ENCODE peak calls at places on chromosomes 2 and 18, in eight cellular contexts. S, M, A, G, B, H, O and I are unnamed samples.

GRCh38 chr2:203361922-203362321 is 33.7 kb downstream of the ABI2 start:
- DNase-seq in G (no peak), O (no peak), M (no peak), B (no peak), A (no peak), S (no peak), H (no peak), I (no peak)

GRCh38 chr2:95115418-95115817 is 6.2 kb downstream of the MRPS5 start:
- DNase-seq in O (peak), A (peak), M (peak), H (no peak), G (peak), B (peak), S (peak), I (peak)

GRCh38 chr18:48813833-48814489 is 136.8 kb downstream of the SMAD7 start:
- DNase-seq in M (peak), B (peak), H (no peak), A (no peak), S (no peak), G (no peak), O (no peak), I (no peak)

GRCh38 chr2:19216676-19217075 is 141.7 kb downstream of the OSR1 start:
- DNase-seq in G (no peak), M (no peak), H (no peak), S (no peak), O (no peak), B (no peak), A (no peak), I (no peak)

GRCh38 chr18:23191952-23192662 is 56.8 kb downstream of the CABLES1 start:
- DNase-seq in S (peak), G (no peak), O (no peak), B (peak), M (no peak), H (no peak), A (no peak), I (no peak)

GRCh38 chr2:219009294-219009693 is 16.1 kb upstream of the CRYBA2 start:
- DNase-seq in A (no peak), G (no peak), O (no peak), H (no peak), S (no peak), M (no peak), B (no peak), I (no peak)

GRCh38 chr18:79526468-79527460 is 131.0 kb downstream of the NFATC1 start:
- DNase-seq in S (no peak), B (no peak), O (no peak), M (no peak), G (no peak), A (no peak), H (no peak), I (no peak)

GRCh38 chr2:164562666-164563065 is 58.6 kb downstream of the GRB14 start:
- DNase-seq in A (no peak), H (no peak), S (no peak), G (no peak), M (no peak), B (no peak), O (no peak), I (no peak)

GRCh38 chr2:169512525-169512924 is 3.0 kb downstream of the KLHL41 start:
- DNase-seq in M (peak), S (no peak), A (no peak), G (no peak), B (no peak), H (no peak), O (no peak), I (no peak)